ENCODE peak calls at places on chromosomes 13 and 19, in four cellular contexts. Y is tibial artery, U is SK-MEL-5, H is HFFc6. J is an unnamed sample.

GRCh38 chr19:44725251-44725650 is 23.3 kb upstream of the BCL3 start:
- DNase-seq in Y (no peak), U (no peak), H (no peak), J (no peak)

GRCh38 chr19:4967738-4968461 is 1.0 kb upstream of the KDM4B start:
- DNase-seq in Y (no peak), U (peak; percentile 19), H (no peak), J (no peak)

GRCh38 chr13:20882206-20882605 is 20.3 kb downstream of the XPO4 start:
- DNase-seq in Y (no peak), U (peak; percentile 90), H (no peak), J (no peak)

GRCh38 chr13:87093399-87093798 is 577.8 kb upstream of the SLITRK5 start:
- DNase-seq in Y (no peak), U (no peak), H (no peak), J (no peak)

GRCh38 chr19:13023666-13024065 is 28.4 kb downstream of the NFIX start:
- DNase-seq in Y (no peak), U (no peak), H (no peak), J (no peak)

GRCh38 chr13:51770160-51770559 is 33.8 kb downstream of the DHRS12 start:
- DNase-seq in Y (no peak), U (no peak), H (no peak), J (no peak)

GRCh38 chr19:30287973-30288372 is 84.2 kb upstream of the ZNF536 start:
- DNase-seq in Y (no peak), U (no peak), H (no peak), J (no peak)

GRCh38 chr13:40666905-40667621 is 622 bp upstream of the FOXO1 start:
- DNase-seq in Y (peak; percentile 65), U (peak; percentile 55), H (no peak), J (peak; percentile 55)

GRCh38 chr19:39841041-39841440 is 5.1 kb downstream of the FBL start:
- DNase-seq in Y (no peak), U (no peak), H (no peak), J (no peak)

GRCh38 chr13:90686438-90686837 is 661.0 kb upstream of the MIR17HG start:
- DNase-seq in Y (no peak), U (no peak), H (peak; percentile 73), J (no peak)

GRCh38 chr13:64276232-64276631 is 2860.6 kb upstream of the PCDH20 start:
- DNase-seq in Y (no peak), U (no peak), H (no peak), J (no peak)

GRCh38 chr19:51595776-51596175 is 24.7 kb downstream of the ZNF175 start:
- DNase-seq in Y (no peak), U (no peak), H (no peak), J (no peak)

GRCh38 chr13:35840991-35841604 is 290.1 kb downstream of the DCLK1 start:
- DNase-seq in Y (no peak), U (peak; percentile 59), H (no peak), J (no peak)

GRCh38 chr13:71117920-71118319 is 749.1 kb downstream of the DACH1 start:
- DNase-seq in Y (no peak), U (no peak), H (no peak), J (no peak)

GRCh38 chr19:2337329-2337707 is 8.8 kb downstream of the SPPL2B start:
- DNase-seq in Y (no peak), U (no peak), H (peak; percentile 59), J (no peak)

GRCh38 chr19:40688294-40688693 is 2.2 kb downstream of the NUMBL start:
- DNase-seq in Y (no peak), U (no peak), H (no peak), J (no peak)

GRCh38 chr13:90868321-90868920 is 479.1 kb upstream of the MIR17HG start:
- DNase-seq in Y (no peak), U (peak; percentile 36), H (peak; percentile 5), J (no peak)

J was measured in activated B cell treated with CpG ODN at 0.5 μM for 24 hours.